ENCODE peak calls at places on chromosome 5, in nine cellular contexts. One of them, this sample, is unnamed.
A peak's percentile ranks its signal among the peaks of the same experiment; 100 is the strongest.

GRCh38 chr5:122940890-122941289 is 95.5 kb downstream of the SNX24 start:
- DNase-seq in GM23248: no peak
- DNase-seq in MM.1S: no peak
- DNase-seq in GM23338: no peak
- DNase-seq in HCT116: no peak
- DNase-seq in neural progenitor cell: no peak
- DNase-seq in PC-3: no peak
- DNase-seq in SK-N-SH: no peak
- DNase-seq in hepatocyte: no peak
- DNase-seq in this sample: no peak

GRCh38 chr5:123881791-123882244 is 369.8 kb downstream of the CSNK1G3 start:
- DNase-seq in hepatocyte: no peak
- DNase-seq in MM.1S: no peak
- DNase-seq in HCT116: no peak
- DNase-seq in neural progenitor cell: no peak
- DNase-seq in SK-N-SH: peak; percentile 13
- DNase-seq in PC-3: no peak
- DNase-seq in GM23248: peak; percentile 39
- DNase-seq in GM23338: no peak
- DNase-seq in this sample: no peak

GRCh38 chr5:174418809-174419522 is 305.4 kb upstream of the MSX2 start:
- DNase-seq in HCT116: peak; percentile 15
- DNase-seq in neural progenitor cell: peak; percentile 67
- DNase-seq in GM23338: peak; percentile 78
- DNase-seq in hepatocyte: peak; percentile 68
- DNase-seq in PC-3: no peak
- DNase-seq in SK-N-SH: peak; percentile 39
- DNase-seq in MM.1S: peak; percentile 21
- DNase-seq in GM23248: peak; percentile 6
- DNase-seq in this sample: no peak

GRCh38 chr5:61625682-61626620 is 293.9 kb downstream of the ZSWIM6 start:
- DNase-seq in HCT116: no peak
- DNase-seq in GM23248: peak; percentile 66
- DNase-seq in PC-3: no peak
- DNase-seq in hepatocyte: peak; percentile 73
- DNase-seq in MM.1S: peak; percentile 22
- DNase-seq in GM23338: peak; percentile 81
- DNase-seq in SK-N-SH: no peak
- DNase-seq in neural progenitor cell: peak; percentile 74
- DNase-seq in this sample: no peak

GRCh38 chr5:37849641-37850040 is 9.8 kb upstream of the GDNF start:
- DNase-seq in neural progenitor cell: no peak
- DNase-seq in HCT116: no peak
- DNase-seq in GM23338: no peak
- DNase-seq in GM23248: no peak
- DNase-seq in PC-3: no peak
- DNase-seq in MM.1S: no peak
- DNase-seq in hepatocyte: no peak
- DNase-seq in SK-N-SH: no peak
- DNase-seq in this sample: no peak

GRCh38 chr5:105554613-105555169 is 1992.1 kb upstream of the NUDT12 start:
- DNase-seq in neural progenitor cell: no peak
- DNase-seq in GM23338: no peak
- DNase-seq in hepatocyte: no peak
- DNase-seq in PC-3: no peak
- DNase-seq in GM23248: no peak
- DNase-seq in MM.1S: no peak
- DNase-seq in SK-N-SH: no peak
- DNase-seq in HCT116: no peak
- DNase-seq in this sample: no peak

GRCh38 chr5:135016926-135017325 is 17.1 kb downstream of the PITX1 start:
- DNase-seq in MM.1S: no peak
- DNase-seq in GM23248: no peak
- DNase-seq in neural progenitor cell: no peak
- DNase-seq in HCT116: no peak
- DNase-seq in hepatocyte: no peak
- DNase-seq in GM23338: no peak
- DNase-seq in PC-3: no peak
- DNase-seq in SK-N-SH: no peak
- DNase-seq in this sample: no peak

GRCh38 chr5:134070979-134071849 is 43.3 kb upstream of the TCF7 start:
- DNase-seq in hepatocyte: peak; percentile 70
- DNase-seq in GM23248: peak; percentile 49
- DNase-seq in MM.1S: no peak
- DNase-seq in GM23338: peak; percentile 78
- DNase-seq in PC-3: no peak
- DNase-seq in neural progenitor cell: peak; percentile 62
- DNase-seq in SK-N-SH: no peak
- DNase-seq in HCT116: no peak
- DNase-seq in this sample: no peak

GRCh38 chr5:27311544-27311943 is 273.2 kb upstream of the CDH9 start:
- DNase-seq in SK-N-SH: no peak
- DNase-seq in PC-3: no peak
- DNase-seq in GM23338: peak; percentile 9
- DNase-seq in GM23248: peak; percentile 60
- DNase-seq in hepatocyte: peak; percentile 18
- DNase-seq in HCT116: no peak
- DNase-seq in neural progenitor cell: no peak
- DNase-seq in MM.1S: no peak
- DNase-seq in this sample: no peak

GRCh38 chr5:127957701-127958190 is 125.8 kb upstream of the SLC12A2 start:
- DNase-seq in PC-3: peak; percentile 55
- DNase-seq in HCT116: no peak
- DNase-seq in SK-N-SH: no peak
- DNase-seq in neural progenitor cell: no peak
- DNase-seq in GM23338: no peak
- DNase-seq in MM.1S: no peak
- DNase-seq in GM23248: no peak
- DNase-seq in hepatocyte: no peak
- DNase-seq in this sample: no peak

GRCh38 chr5:83353231-83353630 is 118.3 kb upstream of the VCAN start:
- DNase-seq in HCT116: no peak
- DNase-seq in neural progenitor cell: no peak
- DNase-seq in GM23338: no peak
- DNase-seq in GM23248: no peak
- DNase-seq in SK-N-SH: no peak
- DNase-seq in MM.1S: no peak
- DNase-seq in PC-3: no peak
- DNase-seq in hepatocyte: no peak
- DNase-seq in this sample: no peak

GRCh38 chr5:68099327-68099726 is 116.2 kb upstream of the PIK3R1 start:
- DNase-seq in PC-3: no peak
- DNase-seq in neural progenitor cell: no peak
- DNase-seq in GM23338: no peak
- DNase-seq in GM23248: no peak
- DNase-seq in SK-N-SH: no peak
- DNase-seq in HCT116: no peak
- DNase-seq in MM.1S: no peak
- DNase-seq in hepatocyte: no peak
- DNase-seq in this sample: no peak

GRCh38 chr5:54832846-54833245 is 152.5 kb downstream of the ESM1 start:
- DNase-seq in SK-N-SH: no peak
- DNase-seq in PC-3: no peak
- DNase-seq in HCT116: no peak
- DNase-seq in hepatocyte: no peak
- DNase-seq in MM.1S: no peak
- DNase-seq in GM23338: no peak
- DNase-seq in GM23248: no peak
- DNase-seq in neural progenitor cell: no peak
- DNase-seq in this sample: no peak

GRCh38 chr5:131279209-131279608 is 15.4 kb downstream of the CDC42SE2 start:
- DNase-seq in GM23248: no peak
- DNase-seq in MM.1S: no peak
- DNase-seq in hepatocyte: no peak
- DNase-seq in PC-3: no peak
- DNase-seq in GM23338: no peak
- DNase-seq in neural progenitor cell: no peak
- DNase-seq in SK-N-SH: no peak
- DNase-seq in HCT116: no peak
- DNase-seq in this sample: no peak

GRCh38 chr5:134174841-134175839 is 1.6 kb downstream of the SKP1 start:
- DNase-seq in neural progenitor cell: peak; percentile 28
- DNase-seq in SK-N-SH: peak; percentile 32
- DNase-seq in MM.1S: peak; percentile 9
- DNase-seq in GM23338: peak; percentile 24
- DNase-seq in GM23248: peak; percentile 63
- DNase-seq in hepatocyte: no peak
- DNase-seq in PC-3: peak; percentile 51
- DNase-seq in HCT116: no peak
- DNase-seq in this sample: peak; percentile 35

DNA sequence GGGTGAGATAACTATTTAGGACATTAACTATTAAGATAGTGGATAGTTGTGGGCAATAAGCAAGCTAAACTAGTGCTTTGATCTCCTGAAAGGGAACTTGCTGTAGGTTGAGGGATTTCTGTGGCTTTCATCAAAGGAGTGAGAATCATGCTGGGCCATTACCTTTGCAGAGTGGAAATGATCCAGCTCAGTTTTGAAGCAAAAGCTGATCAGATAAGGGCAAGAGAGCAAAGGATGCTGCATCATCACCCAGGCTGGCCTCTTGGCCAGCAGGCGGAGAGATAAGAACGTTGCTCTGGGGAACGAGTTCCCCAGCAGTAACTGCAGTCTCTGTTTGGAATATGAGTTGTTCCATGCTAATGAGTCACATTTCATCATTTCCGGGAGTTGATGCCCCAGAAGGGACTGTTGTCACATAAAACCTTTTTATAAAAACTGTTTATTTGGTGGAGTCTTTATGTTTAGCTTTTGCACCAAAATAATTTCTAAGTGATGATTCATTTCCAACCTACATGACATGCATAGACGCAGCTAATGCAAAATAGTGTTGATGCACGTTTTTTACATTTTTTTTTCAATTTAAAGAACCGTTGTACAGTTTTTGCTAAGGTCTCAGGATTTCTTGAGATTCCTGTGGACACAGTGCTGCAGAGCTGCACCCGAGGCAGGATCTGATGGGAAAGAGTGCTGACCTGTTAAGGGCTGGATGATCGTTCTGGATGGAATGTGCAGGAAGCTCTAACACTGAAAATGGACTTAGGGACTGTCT is 99.3 kb downstream of the ACTBL2 start:
- DNase-seq in MM.1S: no peak
- DNase-seq in GM23248: peak; percentile 90
- DNase-seq in PC-3: peak; percentile 87
- DNase-seq in HCT116: peak; percentile 92
- DNase-seq in GM23338: peak; percentile 5
- DNase-seq in hepatocyte: peak; percentile 80
- DNase-seq in SK-N-SH: peak; percentile 69
- DNase-seq in neural progenitor cell: no peak
- DNase-seq in this sample: peak; percentile 24
- TF ChIP-seq EZH2phosphoT487 in MM.1S: no peak
- TF ChIP-seq EZH2phosphoT487 in GM23248: no peak
- TF ChIP-seq EZH2phosphoT487 in PC-3: no peak
- TF ChIP-seq EZH2phosphoT487 in HCT116: no peak
- TF ChIP-seq EZH2phosphoT487 in GM23338: no peak
- TF ChIP-seq EZH2phosphoT487 in hepatocyte: no peak
- TF ChIP-seq EZH2phosphoT487 in SK-N-SH: no peak
- TF ChIP-seq EZH2phosphoT487 in neural progenitor cell: no peak
- TF ChIP-seq EZH2phosphoT487 in this sample: no peak

DNA sequence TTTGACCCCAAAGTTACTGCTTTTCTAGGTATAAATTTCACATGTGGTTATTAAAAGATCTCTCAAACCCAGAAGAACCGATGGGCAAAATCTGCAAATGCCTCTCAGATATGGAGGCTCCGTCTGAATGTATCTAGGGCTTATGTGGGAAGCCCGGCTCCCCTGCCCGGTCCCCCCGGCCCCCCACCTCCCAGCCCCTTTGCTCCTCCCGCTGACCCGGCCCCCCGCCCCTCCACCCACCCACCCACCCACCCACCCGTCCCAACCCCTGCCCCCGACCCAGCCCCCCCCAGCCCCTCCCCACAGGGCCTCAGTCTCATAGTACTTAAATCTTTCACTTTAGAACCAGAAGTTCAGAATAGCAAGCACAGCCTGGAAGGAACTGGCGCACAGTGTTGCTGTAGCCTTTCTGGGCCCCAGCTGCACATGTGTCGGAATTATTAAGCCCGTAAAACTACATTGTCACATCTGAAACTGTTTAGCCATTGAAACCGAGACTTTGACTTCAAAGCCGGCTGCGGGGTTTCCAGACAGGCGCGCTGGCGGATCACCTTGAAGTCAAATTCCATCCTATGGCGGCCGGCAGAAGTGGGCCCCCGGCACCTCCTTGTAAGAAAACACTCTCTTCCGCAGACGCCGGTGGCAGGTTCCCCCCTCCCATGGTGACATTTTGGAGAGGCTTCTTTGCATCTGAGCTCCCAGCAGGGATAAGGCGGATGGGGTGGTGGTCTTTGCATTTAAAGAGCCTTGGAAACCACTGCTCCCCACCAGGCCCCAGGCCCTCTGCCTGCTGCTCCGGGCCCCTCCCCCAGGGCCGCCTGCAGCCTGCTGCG is 12.8 kb downstream of the NKD2 start:
- DNase-seq in MM.1S: peak; percentile 94
- DNase-seq in GM23248: peak; percentile 41
- DNase-seq in neural progenitor cell: no peak
- DNase-seq in hepatocyte: peak; percentile 84
- DNase-seq in PC-3: no peak
- DNase-seq in HCT116: no peak
- DNase-seq in GM23338: peak; percentile 60
- DNase-seq in SK-N-SH: peak; percentile 38
- DNase-seq in this sample: no peak
- H3K4me2 ChIP-seq in MM.1S: peak overlapping the region; percentile 91
- H3K4me2 ChIP-seq in GM23248: no peak overlapping the region
- H3K4me2 ChIP-seq in neural progenitor cell: peak overlapping the region; percentile 14
- H3K4me2 ChIP-seq in hepatocyte: peak overlapping the region; percentile 68
- H3K4me2 ChIP-seq in PC-3: no peak overlapping the region
- H3K4me2 ChIP-seq in HCT116: no peak overlapping the region
- H3K4me2 ChIP-seq in GM23338: no peak overlapping the region
- H3K4me2 ChIP-seq in SK-N-SH: no peak overlapping the region
- H3K4me2 ChIP-seq in this sample: no peak overlapping the region

GRCh38 chr5:56359809-56360685 is 126.9 kb upstream of the ANKRD55 start:
- DNase-seq in neural progenitor cell: no peak
- DNase-seq in hepatocyte: no peak
- DNase-seq in MM.1S: no peak
- DNase-seq in GM23248: no peak
- DNase-seq in PC-3: no peak
- DNase-seq in GM23338: no peak
- DNase-seq in SK-N-SH: no peak
- DNase-seq in HCT116: no peak
- DNase-seq in this sample: no peak
- TF ChIP-seq EZH2phosphoT487 in neural progenitor cell: no peak
- TF ChIP-seq EZH2phosphoT487 in hepatocyte: no peak
- TF ChIP-seq EZH2phosphoT487 in MM.1S: no peak
- TF ChIP-seq EZH2phosphoT487 in GM23248: no peak
- TF ChIP-seq EZH2phosphoT487 in PC-3: no peak
- TF ChIP-seq EZH2phosphoT487 in GM23338: no peak
- TF ChIP-seq EZH2phosphoT487 in SK-N-SH: no peak
- TF ChIP-seq EZH2phosphoT487 in HCT116: no peak
- TF ChIP-seq EZH2phosphoT487 in this sample: no peak

DNA sequence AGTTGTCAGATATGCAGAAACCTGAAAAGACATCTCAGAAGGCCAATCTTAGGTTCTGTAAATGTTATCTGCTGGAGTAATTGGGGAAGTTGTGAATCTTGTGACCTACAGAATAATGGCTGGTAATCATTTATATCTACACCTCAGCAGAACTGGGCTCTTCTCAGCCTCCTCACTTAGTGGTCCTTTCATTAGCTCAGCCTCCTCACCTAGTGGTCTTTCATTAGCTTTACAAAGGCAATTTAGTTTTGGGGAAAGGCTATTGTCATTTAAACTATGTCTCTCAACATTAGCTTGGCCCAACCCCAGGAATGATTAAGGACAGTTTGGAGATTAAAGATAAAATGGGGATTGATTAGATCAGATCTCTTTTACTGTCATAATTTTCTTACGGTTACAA is 284.2 kb upstream of the SGCD start:
- DNase-seq in HCT116: no peak
- DNase-seq in GM23338: peak; percentile 43
- DNase-seq in PC-3: no peak
- DNase-seq in hepatocyte: no peak
- DNase-seq in neural progenitor cell: peak; percentile 6
- DNase-seq in SK-N-SH: no peak
- DNase-seq in MM.1S: no peak
- DNase-seq in GM23248: no peak
- DNase-seq in this sample: no peak
- H3K4me2 ChIP-seq in HCT116: no peak overlapping the region
- H3K4me2 ChIP-seq in GM23338: peak overlapping the region; percentile 44
- H3K4me2 ChIP-seq in PC-3: no peak overlapping the region
- H3K4me2 ChIP-seq in hepatocyte: no peak overlapping the region
- H3K4me2 ChIP-seq in neural progenitor cell: peak overlapping the region; percentile 32
- H3K4me2 ChIP-seq in SK-N-SH: no peak overlapping the region
- H3K4me2 ChIP-seq in MM.1S: no peak overlapping the region
- H3K4me2 ChIP-seq in GM23248: no peak overlapping the region
- H3K4me2 ChIP-seq in this sample: no peak overlapping the region